ENCODE peak calls at places on chromosomes 12 and 14, in seven cellular contexts. One of them, this sample, is unnamed.

GRCh38 chr14:92225731-92226130 is 97.2 kb upstream of the SLC24A4 start:
- DNase-seq in GM04503: no peak
- DNase-seq in NCI-H2171: no peak
- DNase-seq in BJ: no peak
- DNase-seq in HT1080: no peak
- DNase-seq in lower lobe of right lung: no peak
- DNase-seq in lower leg skin: no peak
- DNase-seq in this sample: no peak

GRCh38 chr12:51832708-51833107 is 15.8 kb downstream of the FIGNL2 start:
- DNase-seq in GM04503: no peak
- DNase-seq in NCI-H2171: no peak
- DNase-seq in BJ: no peak
- DNase-seq in HT1080: peak
- DNase-seq in lower lobe of right lung: no peak
- DNase-seq in lower leg skin: no peak
- DNase-seq in this sample: no peak

GRCh38 chr12:126944684-126945083 is 1322.3 kb upstream of the TMEM132C start:
- DNase-seq in GM04503: no peak
- DNase-seq in NCI-H2171: no peak
- DNase-seq in BJ: no peak
- DNase-seq in HT1080: peak
- DNase-seq in lower lobe of right lung: no peak
- DNase-seq in lower leg skin: no peak
- DNase-seq in this sample: no peak

GRCh38 chr12:108634225-108634795 is 616 bp upstream of the SELPLG start:
- DNase-seq in GM04503: no peak
- DNase-seq in NCI-H2171: peak
- DNase-seq in BJ: no peak
- DNase-seq in HT1080: no peak
- DNase-seq in lower lobe of right lung: peak
- DNase-seq in lower leg skin: peak
- DNase-seq in this sample: no peak

GRCh38 chr14:73472182-73473114 is 14.1 kb upstream of the NUMB start:
- DNase-seq in GM04503: peak
- DNase-seq in NCI-H2171: peak
- DNase-seq in BJ: no peak
- DNase-seq in HT1080: peak
- DNase-seq in lower lobe of right lung: no peak
- DNase-seq in lower leg skin: peak
- DNase-seq in this sample: no peak

GRCh38 chr12:12403264-12404248 is 46.7 kb downstream of the BORCS5 start:
- DNase-seq in GM04503: no peak
- DNase-seq in NCI-H2171: no peak
- DNase-seq in BJ: no peak
- DNase-seq in HT1080: no peak
- DNase-seq in lower lobe of right lung: no peak
- DNase-seq in lower leg skin: no peak
- DNase-seq in this sample: no peak

GRCh38 chr12:46904406-46905240 is 78.8 kb upstream of the SLC38A4 start:
- DNase-seq in GM04503: no peak
- DNase-seq in NCI-H2171: no peak
- DNase-seq in BJ: no peak
- DNase-seq in HT1080: no peak
- DNase-seq in lower lobe of right lung: no peak
- DNase-seq in lower leg skin: no peak
- DNase-seq in this sample: peak

GRCh38 chr14:60222820-60223219 is 26.2 kb upstream of the PPM1A start:
- DNase-seq in GM04503: no peak
- DNase-seq in NCI-H2171: no peak
- DNase-seq in BJ: no peak
- DNase-seq in HT1080: no peak
- DNase-seq in lower lobe of right lung: peak
- DNase-seq in lower leg skin: no peak
- DNase-seq in this sample: no peak

GRCh38 chr14:32813401-32813800 is 125.3 kb upstream of the NPAS3 start:
- DNase-seq in GM04503: no peak
- DNase-seq in NCI-H2171: no peak
- DNase-seq in BJ: no peak
- DNase-seq in HT1080: no peak
- DNase-seq in lower lobe of right lung: no peak
- DNase-seq in lower leg skin: no peak
- DNase-seq in this sample: no peak

GRCh38 chr12:79691299-79692248 is 810 bp upstream of the PAWR start:
- DNase-seq in GM04503: peak
- DNase-seq in NCI-H2171: peak
- DNase-seq in BJ: peak
- DNase-seq in HT1080: peak
- DNase-seq in lower lobe of right lung: no peak
- DNase-seq in lower leg skin: no peak
- DNase-seq in this sample: peak

GRCh38 chr12:48028541-48029400 is 24.5 kb upstream of the COL2A1 start:
- DNase-seq in GM04503: no peak
- DNase-seq in NCI-H2171: no peak
- DNase-seq in BJ: no peak
- DNase-seq in HT1080: no peak
- DNase-seq in lower lobe of right lung: no peak
- DNase-seq in lower leg skin: peak
- DNase-seq in this sample: no peak

GRCh38 chr14:42224053-42224888 is 617.6 kb downstream of the LRFN5 start:
- DNase-seq in GM04503: peak
- DNase-seq in NCI-H2171: peak
- DNase-seq in BJ: no peak
- DNase-seq in HT1080: peak
- DNase-seq in lower lobe of right lung: no peak
- DNase-seq in lower leg skin: peak
- DNase-seq in this sample: no peak

GRCh38 chr14:24235804-24236688 is 3.3 kb downstream of the GMPR2 start:
- DNase-seq in GM04503: no peak
- DNase-seq in NCI-H2171: no peak
- DNase-seq in BJ: no peak
- DNase-seq in HT1080: no peak
- DNase-seq in lower lobe of right lung: no peak
- DNase-seq in lower leg skin: no peak
- DNase-seq in this sample: no peak

GRCh38 chr12:47718531-47718930 is 6.8 kb downstream of the ENDOU start:
- DNase-seq in GM04503: no peak
- DNase-seq in NCI-H2171: no peak
- DNase-seq in BJ: no peak
- DNase-seq in HT1080: no peak
- DNase-seq in lower lobe of right lung: no peak
- DNase-seq in lower leg skin: no peak
- DNase-seq in this sample: no peak

GRCh38 chr14:73461478-73462077 is 3.2 kb upstream of the NUMB start:
- DNase-seq in GM04503: no peak
- DNase-seq in NCI-H2171: no peak
- DNase-seq in BJ: no peak
- DNase-seq in HT1080: no peak
- DNase-seq in lower lobe of right lung: no peak
- DNase-seq in lower leg skin: peak
- DNase-seq in this sample: no peak

GRCh38 chr12:42570076-42570475 is 19.5 kb downstream of the PRICKLE1 start:
- DNase-seq in GM04503: no peak
- DNase-seq in NCI-H2171: no peak
- DNase-seq in BJ: no peak
- DNase-seq in HT1080: no peak
- DNase-seq in lower lobe of right lung: no peak
- DNase-seq in lower leg skin: no peak
- DNase-seq in this sample: no peak

This sample was measured in AG04449.